ENCODE peak calls at places on chromosomes 7 and 10, in four cellular contexts. W is naive thymus-derived CD8-positive, alpha-beta T cell; A is CD4-positive, alpha-beta T cell; V is foreskin keratinocyte. G is an unnamed sample.

GRCh38 chr7:2288503-2288902 is 25.7 kb downstream of the SNX8 start:
- DNase-seq in W (no peak), A (no peak), V (no peak), G (no peak)

GRCh38 chr7:6271091-6271658 is 1.2 kb downstream of the CYTH3 start:
- DNase-seq in W (peak), A (peak), V (no peak), G (peak)

GRCh38 chr10:3835770-3836169 is 50.8 kb upstream of the KLF6 start:
- DNase-seq in W (no peak), A (no peak), V (no peak), G (no peak)

GRCh38 chr10:4816966-4817365 is 9.0 kb upstream of the AKR1E2 start:
- DNase-seq in W (no peak), A (no peak), V (no peak), G (no peak)

GRCh38 chr7:16040381-16040780 is 353.9 kb upstream of the MEOX2 start:
- DNase-seq in W (no peak), A (no peak), V (no peak), G (no peak)

GRCh38 chr7:133275008-133275407 is 22.1 kb downstream of the EXOC4 start:
- DNase-seq in W (no peak), A (no peak), V (no peak), G (no peak)

GRCh38 chr7:97845622-97846203 is 26.5 kb downstream of the ASNS start:
- DNase-seq in W (no peak), A (no peak), V (no peak), G (no peak)

GRCh38 chr7:3673524-3673923 is 372.5 kb downstream of the SDK1 start:
- DNase-seq in W (peak), A (peak), V (no peak), G (no peak)

GRCh38 chr7:135602304-135602703 is 44.6 kb downstream of the NUP205 start:
- DNase-seq in W (no peak), A (no peak), V (no peak), G (no peak)

GRCh38 chr10:45420453-45421192 is 46.6 kb downstream of the ALOX5 start:
- DNase-seq in W (peak), A (peak), V (no peak), G (peak)

GRCh38 chr7:57642730-57643129 is 192.8 kb downstream of the ZNF716 start:
- DNase-seq in W (no peak), A (no peak), V (no peak), G (no peak)

GRCh38 chr10:4450981-4451501 is 375.0 kb upstream of the AKR1E2 start:
- DNase-seq in W (no peak), A (no peak), V (peak), G (no peak)

GRCh38 chr7:4805979-4806290 is 30.5 kb downstream of the AP5Z1 start:
- DNase-seq in W (no peak), A (no peak), V (no peak), G (no peak)

GRCh38 chr7:29309041-29309860 is 114.7 kb downstream of the CHN2 start:
- DNase-seq in W (no peak), A (no peak), V (no peak), G (no peak)

GRCh38 chr10:103613616-103614015 is 120.1 kb downstream of the NEURL1 start:
- DNase-seq in W (no peak), A (no peak), V (no peak), G (no peak)

GRCh38 chr10:86942441-86943315 is 14.7 kb downstream of the MMRN2 start:
- DNase-seq in W (no peak), A (no peak), V (no peak), G (no peak)

G was measured in ovary.